ENCODE peak calls at places on chromosome 21, in six cellular contexts. U, Z, I, H, Q and W are unnamed samples.

GRCh38 chr21:34534522-34534921 is 22.5 kb upstream of the KCNE1 start:
- DNase-seq in Q (no peak), U (no peak), H (no peak), I (no peak), Z (no peak), W (peak)

GRCh38 chr21:46081022-46081861 is 16.7 kb upstream of the COL6A2 start:
- DNase-seq in U (no peak), I (no peak), Q (no peak), Z (peak), H (peak), W (no peak)

GRCh38 chr21:16193758-16194606 is 464.2 kb downstream of the USP25 start:
- DNase-seq in Z (peak), I (peak), H (peak), U (peak), Q (peak), W (peak)

GRCh38 chr21:45381036-45381787 is 23.8 kb upstream of the COL18A1 start:
- DNase-seq in I (no peak), Q (no peak), H (peak), Z (no peak), U (no peak), W (no peak)

GRCh38 chr21:27261676-27262075 is 294.8 kb upstream of the ADAMTS5 start:
- DNase-seq in H (no peak), U (no peak), I (no peak), Q (no peak), Z (no peak), W (no peak)

GRCh38 chr21:45313015-45313414 is 25.3 kb upstream of the POFUT2 start:
- DNase-seq in Q (no peak), U (no peak), I (no peak), Z (no peak), H (peak), W (no peak)

GRCh38 chr21:45612096-45613019 is 31.2 kb upstream of the PCBP3 start:
- DNase-seq in I (no peak), H (peak), U (peak), Z (no peak), Q (no peak), W (no peak)

GRCh38 chr21:16022121-16022520 is 292.3 kb downstream of the USP25 start:
- DNase-seq in Z (no peak), Q (no peak), I (no peak), U (no peak), H (no peak), W (no peak)

GRCh38 chr21:27001526-27001925 is 34.6 kb upstream of the ADAMTS5 start:
- DNase-seq in U (no peak), H (no peak), I (no peak), Z (no peak), Q (no peak), W (no peak)

GRCh38 chr21:16650984-16651383 is 861.9 kb upstream of the CXADR start:
- DNase-seq in I (no peak), Z (no peak), U (no peak), H (no peak), Q (no peak), W (no peak)

GRCh38 chr21:45989355-45990048 is 7.9 kb downstream of the COL6A1 start:
- DNase-seq in I (no peak), Z (no peak), H (peak), U (no peak), Q (no peak), W (no peak)

GRCh38 chr21:34889287-34889536 is 159.9 kb downstream of the RUNX1 start:
- DNase-seq in U (peak), I (no peak), Q (peak), H (peak), Z (peak), W (no peak)

GRCh38 chr21:26057488-26058170 is 112.9 kb downstream of the APP start:
- DNase-seq in H (no peak), Z (no peak), U (no peak), Q (no peak), I (no peak), W (peak)

GRCh38 chr21:31908106-31909031 is 35.5 kb downstream of the HUNK start:
- DNase-seq in U (peak), I (no peak), H (no peak), Z (peak), Q (peak), W (no peak)

GRCh38 chr21:15421947-15422346 is 307.8 kb upstream of the USP25 start:
- DNase-seq in I (no peak), H (no peak), Q (no peak), Z (no peak), U (peak), W (no peak)

GRCh38 chr21:35335951-35336446 is 286.9 kb upstream of the RUNX1 start:
- DNase-seq in H (no peak), Q (no peak), I (no peak), Z (no peak), U (no peak), W (no peak)

GRCh38 chr21:16551101-16551695 is 821.4 kb downstream of the USP25 start:
- DNase-seq in I (no peak), U (no peak), Q (no peak), H (no peak), Z (no peak), W (no peak)

GRCh38 chr21:31198575-31198974 is 145.5 kb downstream of the TIAM1 start:
- DNase-seq in Q (no peak), U (peak), Z (peak), I (peak), H (no peak), W (no peak)

GRCh38 chr21:45980271-45980670 is 1.3 kb upstream of the COL6A1 start:
- DNase-seq in Q (no peak), I (no peak), H (no peak), U (no peak), Z (no peak), W (no peak)

GRCh38 chr21:37413553-37414291 is 47.1 kb downstream of the DYRK1A start:
- DNase-seq in Z (no peak), I (peak), Q (no peak), H (no peak), U (no peak), W (no peak)

GRCh38 chr21:30146558-30147282 is 19.9 kb downstream of the CLDN17 start:
- DNase-seq in Q (no peak), H (no peak), U (peak), Z (no peak), I (no peak), W (no peak)

GRCh38 chr21:14989359-14989758 is 75.4 kb downstream of the NRIP1 start:
- DNase-seq in Z (no peak), U (no peak), H (no peak), Q (no peak), I (no peak), W (no peak)

GRCh38 chr21:36861924-36862323 is 104.5 kb downstream of the HLCS start:
- DNase-seq in U (no peak), Q (no peak), I (no peak), Z (no peak), H (no peak), W (no peak)

GRCh38 chr21:23160914-23161313 is 2162.7 kb downstream of the NCAM2 start:
- DNase-seq in Q (no peak), Z (no peak), I (no peak), H (no peak), U (no peak), W (no peak)

GRCh38 chr21:45074048-45074817 is at the start of gene ADARB1:
- DNase-seq in I (peak), Q (peak), Z (peak), U (peak), H (peak), W (peak)

GRCh38 chr21:35423694-35424093 is 374.6 kb upstream of the RUNX1 start:
- DNase-seq in U (no peak), I (no peak), H (no peak), Z (no peak), Q (no peak), W (no peak)

GRCh38 chr21:31505975-31506374 is 153.5 kb upstream of the SOD1 start:
- DNase-seq in Z (no peak), Q (no peak), H (no peak), I (peak), U (no peak), W (no peak)

GRCh38 chr21:14096172-14096571 is 114.6 kb downstream of the LIPI start:
- DNase-seq in Z (no peak), Q (no peak), I (no peak), U (no peak), H (no peak), W (no peak)

GRCh38 chr21:34282223-34282622 is 81.6 kb upstream of the KCNE2 start:
- DNase-seq in Z (no peak), H (no peak), I (no peak), Q (no peak), U (no peak), W (no peak)

DNA sequence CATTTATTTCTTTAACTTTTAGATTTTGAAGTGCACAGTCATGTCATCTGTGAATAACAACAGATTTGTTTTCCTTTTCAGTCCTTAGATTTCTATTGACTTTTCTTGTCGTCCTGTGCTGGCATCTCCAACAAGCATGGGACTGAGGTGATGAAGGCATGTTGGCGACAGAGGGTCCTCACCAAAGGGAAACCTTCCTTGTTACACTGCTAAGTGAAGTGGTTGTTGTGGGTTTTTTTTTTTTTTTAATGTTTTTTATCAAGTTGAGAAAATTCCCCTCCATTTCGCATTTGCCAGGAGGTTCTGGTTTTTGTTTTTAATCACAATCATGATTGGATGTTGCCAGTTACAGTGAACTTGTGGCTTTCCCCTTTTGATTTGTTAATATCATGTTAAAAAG is 24.0 kb downstream of the AGPAT3 start:
- DNase-seq in Q (no peak), I (no peak), Z (no peak), U (no peak), H (no peak), W (no peak)
- H3K27ac ChIP-seq in Q (no peak), I (no peak), Z (no peak), U (no peak), H (no peak), W (no peak)

GRCh38 chr21:42388740-42389448 is 7.0 kb downstream of the TMPRSS3 start:
- DNase-seq in Q (no peak), U (no peak), I (no peak), Z (no peak), H (peak), W (no peak)

GRCh38 chr21:42387843-42388242 is 8.0 kb downstream of the TMPRSS3 start:
- DNase-seq in Z (no peak), H (peak), I (no peak), Q (no peak), U (no peak), W (no peak)

GRCh38 chr21:42390696-42391095 is 5.2 kb downstream of the TMPRSS3 start:
- DNase-seq in U (no peak), I (no peak), Z (no peak), Q (no peak), H (peak), W (no peak)

GRCh38 chr21:42390193-42390592 is 5.7 kb downstream of the TMPRSS3 start:
- DNase-seq in H (peak), I (no peak), Z (no peak), Q (no peak), U (no peak), W (no peak)

GRCh38 chr21:42389449-42389835 is 6.4 kb downstream of the TMPRSS3 start:
- DNase-seq in Q (peak), H (peak), U (no peak), I (no peak), Z (peak), W (no peak)
- H3K27ac ChIP-seq in Q (peak), H (peak), U (no peak), I (no peak), Z (peak), W (no peak)

GRCh38 chr21:28768753-28769152 is 223.9 kb downstream of the LTN1 start:
- DNase-seq in Z (no peak), Q (no peak), U (no peak), H (no peak), I (no peak), W (no peak)

GRCh38 chr21:28773036-28773435 is 219.6 kb downstream of the LTN1 start:
- DNase-seq in H (no peak), Q (no peak), Z (no peak), I (no peak), U (no peak), W (no peak)

GRCh38 chr21:28769683-28770082 is 223.0 kb downstream of the LTN1 start:
- DNase-seq in U (no peak), I (no peak), Q (no peak), H (no peak), Z (no peak), W (no peak)

GRCh38 chr21:28771790-28772501 is 220.7 kb downstream of the LTN1 start:
- DNase-seq in Q (no peak), U (no peak), H (no peak), I (no peak), Z (peak), W (no peak)

GRCh38 chr21:28770867-28771661 is 221.6 kb downstream of the LTN1 start:
- DNase-seq in H (no peak), I (no peak), U (no peak), Z (peak), Q (no peak), W (no peak)
- H3K27ac ChIP-seq in H (peak), I (no peak), U (no peak), Z (peak), Q (no peak), W (no peak)

GRCh38 chr21:17802568-17802967 is 16.6 kb downstream of the C21orf91 start:
- DNase-seq in U (peak), Z (no peak), H (no peak), Q (no peak), I (no peak), W (no peak)

GRCh38 chr21:17803536-17803935 is 15.6 kb downstream of the C21orf91 start:
- DNase-seq in H (no peak), U (no peak), Q (no peak), I (no peak), Z (no peak), W (no peak)

DNA sequence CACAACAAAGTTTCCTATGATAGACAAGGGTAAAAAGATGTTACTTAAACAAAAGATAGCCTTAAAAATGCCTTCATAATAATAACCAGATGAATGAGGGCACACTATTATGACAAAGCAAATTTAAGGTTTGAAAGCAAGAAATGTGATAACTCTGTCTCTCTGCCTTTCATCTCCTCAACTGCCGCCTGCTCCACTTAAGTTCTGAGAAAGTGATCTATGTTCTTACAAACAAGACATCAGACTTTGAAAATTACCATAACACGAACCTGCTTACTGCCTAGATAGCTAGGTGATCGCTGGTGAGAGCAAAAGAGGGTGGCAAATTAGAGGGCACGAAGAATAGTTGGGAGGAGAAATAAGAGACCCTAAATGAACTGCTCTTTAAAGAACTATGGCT is 13.2 kb downstream of the C21orf91 start:
- DNase-seq in Z (no peak), I (no peak), H (no peak), U (no peak), Q (no peak), W (no peak)
- H3K27ac ChIP-seq in Z (no peak), I (no peak), H (no peak), U (no peak), Q (no peak), W (no peak)

GRCh38 chr21:39397651-39398385 is 47.8 kb downstream of the LCA5L start:
- DNase-seq in Q (no peak), H (no peak), U (no peak), I (no peak), Z (no peak), W (no peak)
- H3K27ac ChIP-seq in Q (no peak), H (no peak), U (no peak), I (no peak), Z (no peak), W (no peak)

DNA sequence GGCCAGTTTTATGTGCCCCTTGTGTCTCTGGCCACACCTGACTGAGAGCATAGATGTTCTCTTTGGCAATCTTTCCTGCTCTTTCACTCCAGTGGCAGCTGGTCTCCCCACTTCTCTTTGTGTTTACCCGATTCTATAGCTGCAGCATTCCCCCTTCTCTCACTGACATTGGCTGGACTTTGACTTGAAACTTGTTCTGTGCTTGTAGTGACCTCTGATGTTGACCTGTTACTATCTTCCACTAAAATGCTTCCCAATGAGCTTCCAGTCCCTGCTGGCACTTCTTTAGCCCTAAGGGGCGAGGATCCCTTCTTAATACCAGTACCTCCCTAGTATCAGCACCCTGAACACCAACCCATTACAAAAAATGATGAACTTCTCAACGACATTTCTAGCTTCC is 653.3 kb downstream of the LTN1 start:
- DNase-seq in H (no peak), Q (no peak), U (no peak), I (no peak), Z (no peak), W (no peak)
- H3K27ac ChIP-seq in H (no peak), Q (no peak), U (no peak), I (no peak), Z (no peak), W (no peak)

GRCh38 chr21:33247596-33247995 is 17.9 kb downstream of the IFNAR2 start:
- DNase-seq in Q (no peak), I (no peak), U (no peak), Z (no peak), H (no peak), W (no peak)
- H3K27ac ChIP-seq in Q (no peak), I (no peak), U (no peak), Z (no peak), H (no peak), W (no peak)